ENCODE peak calls at places on chromosomes 5 and 9, in seven cellular contexts. F is HCT116, H is sigmoid colon, I is HepG2, S is HL-60, N is H1, V is stomach. M is an unnamed sample.

GRCh38 chr5:133425764-133426738 is 186.3 kb downstream of the FSTL4 start:
- DNase-seq in S (no peak), H (no peak), V (no peak), N (no peak), F (no peak), I (no peak), M (peak)

GRCh38 chr5:42495908-42496307 is 72.7 kb downstream of the GHR start:
- DNase-seq in V (no peak), F (no peak), N (no peak), I (no peak), S (no peak), H (no peak), M (no peak)

GRCh38 chr5:10323588-10324488 is 16.1 kb upstream of the CMBL start:
- DNase-seq in I (peak), S (no peak), N (no peak), F (no peak), H (no peak), V (no peak), M (no peak)

GRCh38 chr9:131276891-131277672 is 772 bp upstream of the FAM78A start:
- DNase-seq in S (no peak), V (no peak), N (no peak), I (no peak), H (no peak), F (no peak), M (no peak)

GRCh38 chr9:98360176-98360708 is 104.8 kb upstream of the TBC1D2 start:
- DNase-seq in I (no peak), H (no peak), F (no peak), S (no peak), N (no peak), V (no peak), M (no peak)

GRCh38 chr5:154868702-154869101 is 10.3 kb downstream of the CNOT8 start:
- DNase-seq in F (no peak), N (no peak), I (no peak), S (no peak), H (no peak), V (no peak), M (no peak)

GRCh38 chr9:7097785-7098420 is 340.1 kb downstream of the KDM4C start:
- DNase-seq in N (no peak), H (no peak), S (no peak), F (no peak), I (no peak), V (no peak), M (no peak)

GRCh38 chr9:91166796-91167366 is 194.8 kb downstream of the AUH start:
- DNase-seq in S (no peak), N (no peak), F (no peak), I (no peak), H (no peak), V (peak), M (no peak)

GRCh38 chr5:176810084-176810597 is at the start of gene UNC5A:
- DNase-seq in I (no peak), S (peak), N (peak), V (no peak), F (peak), H (no peak), M (no peak)

GRCh38 chr9:15189491-15189890 is 117.5 kb downstream of the TTC39B start:
- DNase-seq in V (no peak), H (no peak), F (no peak), S (no peak), I (no peak), N (no peak), M (no peak)

GRCh38 chr9:34547960-34548603 is 25.3 kb upstream of the ENHO start:
- DNase-seq in I (peak), V (peak), F (peak), N (peak), H (peak), S (no peak), M (no peak)

GRCh38 chr5:34959323-34959722 is 30.0 kb downstream of the DNAJC21 start:
- DNase-seq in H (no peak), V (no peak), N (no peak), F (no peak), I (no peak), S (no peak), M (no peak)

GRCh38 chr9:14278291-14278721 is 35.6 kb downstream of the NFIB start:
- DNase-seq in I (peak), V (no peak), S (no peak), F (no peak), N (no peak), H (no peak), M (no peak)

GRCh38 chr9:10094563-10094962 is 518.2 kb downstream of the PTPRD start:
- DNase-seq in V (no peak), F (no peak), I (no peak), H (no peak), S (no peak), N (no peak), M (no peak)

GRCh38 chr9:30198463-30199309 is 2185.8 kb upstream of the ACO1 start:
- DNase-seq in I (no peak), V (no peak), S (no peak), H (no peak), F (no peak), N (no peak), M (no peak)

GRCh38 chr5:51881901-51882300 is 498.7 kb downstream of the ISL1 start:
- DNase-seq in F (no peak), N (no peak), H (no peak), I (no peak), S (no peak), V (no peak), M (no peak)

GRCh38 chr9:755454-756381 is 85.8 kb upstream of the DMRT1 start:
- DNase-seq in V (no peak), S (peak), I (peak), H (peak), F (peak), N (peak), M (peak)

GRCh38 chr9:121350993-121351561 is 19.0 kb downstream of the STOM start:
- DNase-seq in H (peak), S (no peak), F (peak), I (no peak), V (peak), N (no peak), M (no peak)

GRCh38 chr5:157478726-157479125 is 18.7 kb downstream of the NIPAL4 start:
- DNase-seq in H (peak), S (no peak), F (no peak), N (no peak), I (no peak), V (no peak), M (no peak)
- H3K4me3 ChIP-seq in H (no peak), S (no peak), F (no peak), N (no peak), I (peak), V (no peak), M (no peak)

GRCh38 chr9:69946800-69947437 is 96.7 kb upstream of the MAMDC2 start:
- DNase-seq in F (peak), H (no peak), I (peak), N (no peak), S (peak), V (no peak), M (no peak)
- TF ChIP-seq POLR2AphosphoS5 in F (peak), H (no peak), I (no peak), N (no peak), S (no peak), V (peak), M (no peak)

DNA sequence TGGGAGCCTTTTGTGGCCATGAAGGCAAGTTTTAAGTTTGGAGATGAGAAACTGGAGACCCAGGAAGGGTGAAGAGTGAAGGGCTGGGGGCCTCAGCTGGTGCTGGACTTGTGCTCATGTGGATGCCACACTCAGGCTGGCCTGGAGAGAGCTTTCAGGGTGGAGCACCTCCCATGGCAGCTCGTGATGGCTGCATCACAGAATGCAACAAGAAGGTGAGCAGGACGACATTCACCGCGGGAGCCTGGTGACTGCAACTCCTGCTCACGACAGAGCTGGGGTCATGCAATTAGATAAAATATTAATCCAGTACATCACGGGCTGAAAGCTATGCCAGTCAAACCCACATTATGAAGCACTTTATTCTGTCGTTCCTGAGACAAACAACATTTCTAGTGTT is 59.7 kb downstream of the SEMA4D start:
- DNase-seq in I (no peak), F (no peak), H (no peak), V (no peak), N (no peak), S (no peak), M (no peak)
- H3K27ac ChIP-seq in I (no peak), F (no peak), H (no peak), V (no peak), N (no peak), S (no peak), M (no peak)

GRCh38 chr5:103525366-103525765 is 37.2 kb downstream of the NUDT12 start:
- DNase-seq in F (no peak), N (no peak), I (no peak), S (no peak), V (no peak), H (no peak), M (no peak)
- H3K4me3 ChIP-seq in F (no peak), N (no peak), I (no peak), S (no peak), V (no peak), H (no peak), M (no peak)

GRCh38 chr5:137122075-137122474 is 377.1 kb downstream of the SPOCK1 start:
- DNase-seq in F (no peak), N (no peak), S (no peak), I (no peak), V (no peak), H (no peak), M (no peak)
- TF ChIP-seq POLR2AphosphoS5 in F (no peak), N (no peak), S (no peak), I (no peak), V (no peak), H (no peak), M (no peak)

DNA sequence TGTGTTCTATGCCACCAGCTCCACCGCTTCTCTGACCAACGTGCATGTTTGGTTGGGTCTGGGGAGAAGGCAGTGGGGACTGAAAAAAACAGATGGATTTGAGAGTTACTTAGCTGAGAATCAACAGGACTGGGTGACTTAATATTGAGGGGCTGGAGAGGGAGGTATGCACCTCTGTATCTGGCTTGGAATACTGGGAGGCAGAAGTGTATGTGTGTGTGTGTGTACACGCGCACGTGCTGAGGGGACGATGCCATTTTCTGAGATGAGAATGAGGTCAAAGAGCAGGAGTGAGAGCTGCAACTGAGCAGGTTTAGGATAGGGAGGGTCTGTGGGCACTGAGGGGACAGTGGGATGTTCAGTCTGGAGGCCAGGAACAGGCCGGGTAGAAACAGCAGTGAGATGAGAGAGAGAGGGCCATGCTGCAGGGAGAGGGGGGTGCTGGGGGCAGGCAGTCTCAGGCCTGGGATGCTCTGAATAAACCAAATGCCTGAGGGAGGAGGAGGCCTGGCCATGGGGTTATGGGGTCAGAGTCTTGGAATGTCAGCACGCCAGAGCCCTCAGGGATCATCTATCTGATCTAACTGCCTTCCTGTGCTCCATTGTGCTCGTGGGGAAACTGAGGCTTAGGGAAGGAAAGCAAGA is 14.0 kb downstream of the PDGFRB start:
- DNase-seq in I (no peak), F (no peak), S (no peak), V (no peak), H (no peak), N (no peak), M (no peak)
- H3K27ac ChIP-seq in I (peak), F (no peak), S (no peak), V (peak), H (peak), N (no peak), M (peak)

DNA sequence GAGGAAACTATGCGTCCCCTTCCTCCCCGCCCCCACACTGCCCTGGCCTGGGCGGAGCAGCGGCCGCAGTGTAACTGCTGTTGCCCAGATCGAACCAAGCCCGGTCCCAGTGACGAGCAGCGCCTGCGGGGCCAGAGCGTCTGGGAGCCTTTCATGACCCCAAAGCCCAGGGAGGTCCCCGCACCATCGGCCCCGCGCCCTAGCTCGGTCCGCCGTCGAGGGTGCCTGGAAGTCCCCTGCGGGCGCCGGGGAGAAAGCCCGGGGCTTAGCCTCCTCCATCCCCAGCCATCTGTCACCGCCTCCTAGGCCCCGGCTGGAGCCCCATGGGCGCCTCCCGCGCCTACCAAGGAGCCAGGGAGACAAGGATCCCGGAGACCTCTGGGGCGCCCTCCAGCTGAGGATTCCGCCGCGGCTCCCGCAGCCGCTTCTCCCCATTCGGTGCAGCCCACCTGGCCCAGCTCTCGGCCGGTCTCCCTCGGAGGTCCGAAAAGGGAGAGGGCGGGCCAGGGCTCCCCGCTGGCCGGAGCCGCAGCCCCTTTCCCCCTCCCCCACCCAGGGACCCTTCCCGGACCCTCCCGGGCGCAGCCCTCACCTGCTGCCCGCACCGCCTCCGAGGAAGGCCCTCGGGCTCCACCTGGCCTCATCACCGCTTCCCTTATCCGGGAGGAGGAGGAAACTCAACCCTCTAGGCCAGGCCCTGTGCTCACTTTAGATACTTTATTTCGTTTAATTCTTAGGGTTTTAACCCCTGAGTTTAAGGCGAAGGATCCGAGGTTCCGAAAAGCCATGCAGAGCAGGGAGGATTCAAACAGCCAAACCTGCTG is 45.6 kb downstream of the APTX start:
- DNase-seq in S (no peak), N (peak), V (no peak), I (no peak), H (no peak), F (no peak), M (no peak)
- H3K4me3 ChIP-seq in S (no peak), N (no peak), V (no peak), I (no peak), H (no peak), F (no peak), M (no peak)

GRCh38 chr5:54273715-54274114 is 36.7 kb downstream of the ARL15 start:
- DNase-seq in V (no peak), F (no peak), H (no peak), S (no peak), N (no peak), I (peak), M (no peak)
- TF ChIP-seq POLR2AphosphoS5 in V (no peak), F (no peak), H (no peak), S (no peak), N (no peak), I (no peak), M (no peak)

DNA sequence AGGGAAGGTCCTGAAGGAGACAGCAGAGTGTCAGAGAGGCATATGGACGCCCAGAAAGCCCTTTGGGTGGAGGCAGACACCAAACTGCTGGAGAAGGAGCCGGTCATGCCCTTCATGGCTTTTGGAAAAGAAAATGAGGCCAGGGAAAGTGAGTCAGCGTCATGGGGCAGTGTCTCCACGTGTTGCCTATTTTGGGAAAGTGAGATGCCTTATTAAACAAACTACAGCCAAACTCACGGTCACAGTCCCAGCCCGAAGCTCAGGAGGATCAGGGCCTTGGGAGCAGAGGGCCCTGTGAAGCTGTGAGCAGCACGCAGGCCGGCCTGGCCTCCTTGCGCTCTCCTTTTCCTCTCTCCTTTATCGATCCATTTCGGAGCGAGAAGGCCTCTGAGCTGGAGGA is 25.0 kb downstream of the RGS3 start:
- DNase-seq in V (no peak), F (no peak), H (peak), N (no peak), S (no peak), I (no peak), M (no peak)
- H3K27ac ChIP-seq in V (no peak), F (no peak), H (peak), N (no peak), S (no peak), I (no peak), M (peak)